ENCODE peak calls at places on chromosomes 6 and 20, in seven cellular contexts. D is naive B cell; M is NCI-H2029; T is stimulated activated CD4-positive, alpha-beta T cell treated with anti-CD3 and anti-CD28 coated beads, Interleukin-2, amount 100 ng/mL, for 48 hours; E is AG09319; C is AG08395; L is astrocyte. X is an unnamed sample.

GRCh38 chr6:14848019-14848418 is 397.9 kb upstream of the JARID2 start:
- DNase-seq in D (no peak), M (no peak), T (no peak), E (peak; percentile 22), C (peak; percentile 44), L (peak; percentile 45), X (no peak)

GRCh38 chr20:24953621-24954133 is 4.6 kb downstream of the CST7 start:
- DNase-seq in D (no peak), M (no peak), T (no peak), E (no peak), C (no peak), L (no peak), X (no peak)

GRCh38 chr6:33279971-33280511 is 3.1 kb downstream of the B3GALT4 start:
- DNase-seq in D (no peak), M (peak; percentile 83), T (no peak), E (no peak), C (peak; percentile 45), L (peak; percentile 27), X (peak; percentile 67)

GRCh38 chr6:144176043-144176442 is 25.7 kb downstream of the STX11 start:
- DNase-seq in D (no peak), M (no peak), T (no peak), E (no peak), C (peak; percentile 18), L (no peak), X (no peak)

GRCh38 chr6:10482636-10483257 is 38.4 kb upstream of the GCNT2 start:
- DNase-seq in D (no peak), M (no peak), T (no peak), E (no peak), C (no peak), L (no peak), X (peak; percentile 61)

GRCh38 chr6:14178083-14178445 is 60.5 kb downstream of the CD83 start:
- DNase-seq in D (no peak), M (no peak), T (no peak), E (no peak), C (no peak), L (peak; percentile 36), X (no peak)

GRCh38 chr20:17835240-17835940 is 133.2 kb downstream of the SNX5 start:
- DNase-seq in D (no peak), M (no peak), T (no peak), E (no peak), C (peak; percentile 79), L (peak; percentile 86), X (no peak)

GRCh38 chr6:152563182-152563581 is 74.0 kb downstream of the SYNE1 start:
- DNase-seq in D (no peak), M (no peak), T (no peak), E (no peak), C (no peak), L (no peak), X (no peak)

GRCh38 chr20:1952737-1953530 is 40.9 kb downstream of the PDYN start:
- DNase-seq in D (peak; percentile 25), M (peak; percentile 46), T (no peak), E (no peak), C (no peak), L (no peak), X (no peak)

GRCh38 chr6:107228754-107229153 is 113.4 kb upstream of the BEND3 start:
- DNase-seq in D (no peak), M (no peak), T (no peak), E (no peak), C (no peak), L (no peak), X (no peak)

GRCh38 chr20:44282148-44282547 is 28.9 kb downstream of the FITM2 start:
- DNase-seq in D (no peak), M (no peak), T (no peak), E (no peak), C (no peak), L (no peak), X (no peak)

GRCh38 chr6:151254451-151255081 is 14.8 kb downstream of the AKAP12 start:
- DNase-seq in D (no peak), M (no peak), T (no peak), E (no peak), C (peak; percentile 61), L (peak; percentile 74), X (no peak)

GRCh38 chr20:17882834-17883591 is 85.6 kb downstream of the SNX5 start:
- DNase-seq in D (no peak), M (peak; percentile 20), T (no peak), E (no peak), C (no peak), L (no peak), X (no peak)

GRCh38 chr20:33702861-33703260 is 16.7 kb upstream of the E2F1 start:
- DNase-seq in D (no peak), M (peak; percentile 30), T (no peak), E (no peak), C (no peak), L (no peak), X (no peak)

GRCh38 chr6:131565041-131565440 is 8.0 kb upstream of the ARG1 start:
- DNase-seq in D (no peak), M (no peak), T (no peak), E (no peak), C (no peak), L (no peak), X (no peak)

GRCh38 chr6:63582579-63583231 is 10.4 kb downstream of the LOC128125822 start:
- DNase-seq in D (no peak), M (no peak), T (no peak), E (no peak), C (no peak), L (no peak), X (no peak)

GRCh38 chr20:62019881-62020492 is 45.7 kb downstream of the TAF4 start:
- DNase-seq in D (no peak), M (no peak), T (no peak), E (no peak), C (no peak), L (no peak), X (peak; percentile 49)

GRCh38 chr20:57513199-57513598 is 11.7 kb downstream of the CTCFL start:
- DNase-seq in D (no peak), M (no peak), T (no peak), E (no peak), C (no peak), L (peak; percentile 13), X (no peak)

GRCh38 chr6:55777461-55777860 is 97.9 kb downstream of the BMP5 start:
- DNase-seq in D (no peak), M (no peak), T (no peak), E (no peak), C (no peak), L (no peak), X (no peak)

GRCh38 chr6:11194399-11195274 is 37.8 kb downstream of the NEDD9 start:
- DNase-seq in D (no peak), M (no peak), T (no peak), E (no peak), C (no peak), L (peak; percentile 89), X (no peak)